ENCODE peak calls at places on chromosomes 2 and 18, in seven cellular contexts. E is HCT116, B is hepatocyte, O is PC-3, A is MM.1S, H is GM23338, C is GM23248. L is an unnamed sample.

GRCh38 chr18:74146756-74147155 is 878 bp downstream of the FBXO15 start:
- DNase-seq in E (no peak), B (no peak), O (no peak), A (no peak), H (no peak), C (peak; percentile 31), L (no peak)

GRCh38 chr2:70939847-70940580 is 4.3 kb downstream of the ATP6V1B1 start:
- DNase-seq in E (no peak), B (no peak), O (no peak), A (no peak), H (no peak), C (no peak), L (peak; percentile 45)

GRCh38 chr18:59612461-59612860 is 84.8 kb downstream of the CCBE1 start:
- DNase-seq in E (no peak), B (no peak), O (no peak), A (no peak), H (peak; percentile 23), C (peak; percentile 70), L (no peak)

GRCh38 chr2:46818819-46819218 is 96.8 kb downstream of the MCFD2 start:
- DNase-seq in E (no peak), B (no peak), O (no peak), A (no peak), H (no peak), C (no peak), L (no peak)

GRCh38 chr2:121151311-121152109 is 133.5 kb downstream of the TFCP2L1 start:
- DNase-seq in E (no peak), B (peak; percentile 44), O (peak; percentile 77), A (no peak), H (no peak), C (no peak), L (no peak)

GRCh38 chr2:223007531-223007930 is 44.5 kb upstream of the KCNE4 start:
- DNase-seq in E (no peak), B (no peak), O (peak; percentile 24), A (no peak), H (no peak), C (peak; percentile 52), L (no peak)

GRCh38 chr2:212364586-212364985 is 174.0 kb downstream of the ERBB4 start:
- DNase-seq in E (no peak), B (no peak), O (no peak), A (no peak), H (peak; percentile 21), C (peak; percentile 1), L (no peak)

GRCh38 chr2:17878222-17879136 is at the start of gene KCNS3:
- DNase-seq in E (no peak), B (peak; percentile 68), O (peak; percentile 52), A (peak; percentile 64), H (peak; percentile 69), C (peak; percentile 78), L (peak; percentile 88)

GRCh38 chr2:21535826-21536225 is 412.1 kb downstream of the TDRD15 start:
- DNase-seq in E (no peak), B (no peak), O (no peak), A (no peak), H (peak; percentile 3), C (no peak), L (no peak)

GRCh38 chr2:87403893-87404175 is 344.1 kb upstream of the PLGLB2 start:
- DNase-seq in E (no peak), B (no peak), O (no peak), A (no peak), H (no peak), C (no peak), L (no peak)

GRCh38 chr2:218311908-218312756 is 19.8 kb upstream of the TMBIM1 start:
- DNase-seq in E (no peak), B (peak; percentile 82), O (peak; percentile 33), A (no peak), H (no peak), C (no peak), L (no peak)

GRCh38 chr2:73938761-73939352 is 12.2 kb downstream of the DGUOK start:
- DNase-seq in E (no peak), B (no peak), O (peak; percentile 51), A (no peak), H (no peak), C (peak; percentile 80), L (no peak)

GRCh38 chr2:163471947-163472346 is 263.9 kb downstream of the FIGN start:
- DNase-seq in E (no peak), B (peak; percentile 12), O (peak; percentile 43), A (no peak), H (peak; percentile 29), C (peak; percentile 36), L (peak; percentile 37)

GRCh38 chr2:135657806-135658582 is 83.7 kb upstream of the UBXN4 start:
- DNase-seq in E (no peak), B (no peak), O (no peak), A (no peak), H (no peak), C (no peak), L (no peak)

GRCh38 chr2:239291505-239292350 is 109.1 kb downstream of the HDAC4 start:
- DNase-seq in E (no peak), B (no peak), O (no peak), A (no peak), H (peak; percentile 94), C (no peak), L (peak; percentile 95)

GRCh38 chr2:44549099-44549471 is 187.3 kb downstream of the CAMKMT start:
- DNase-seq in E (no peak), B (no peak), O (peak; percentile 97), A (no peak), H (no peak), C (peak; percentile 88), L (no peak)

GRCh38 chr2:236166157-236166780 is 1.9 kb downstream of the GBX2 start:
- DNase-seq in E (no peak), B (no peak), O (no peak), A (no peak), H (peak; percentile 60), C (peak; percentile 49), L (peak; percentile 67)

DNA sequence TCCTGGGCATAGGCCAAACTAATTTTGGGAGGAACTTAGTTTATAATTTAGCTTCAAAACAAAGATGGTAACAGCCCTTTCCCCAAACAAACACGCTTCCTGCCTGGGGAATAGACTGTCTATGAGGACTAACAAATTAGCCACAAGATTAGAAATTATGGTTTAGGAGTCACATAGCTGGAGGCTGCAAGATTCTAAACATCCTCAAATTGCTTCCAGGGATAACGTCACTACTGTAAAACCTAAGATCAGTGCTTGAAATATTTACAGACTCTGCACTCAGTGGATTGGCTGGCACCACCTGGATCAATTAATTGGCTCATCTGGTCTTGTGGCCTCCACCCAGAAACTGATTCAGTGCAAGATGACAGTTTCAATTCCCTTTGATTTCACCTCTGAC is 118.0 kb upstream of the TACR1 start:
- DNase-seq in E (no peak), B (no peak), O (no peak), A (no peak), H (no peak), C (no peak), L (no peak)
- H3K27me3 ChIP-seq in E (peaks cover 5% of the 10 kb centered on the region), B (no peaks in the 10 kb centered on the region), O (no peaks in the 10 kb centered on the region), A (no peaks in the 10 kb centered on the region), H (no peaks in the 10 kb centered on the region), C (no peaks in the 10 kb centered on the region), L (no peaks in the 10 kb centered on the region)

GRCh38 chr2:63047534-63048281 is 2.9 kb upstream of the OTX1 start:
- DNase-seq in E (no peak), B (peak; percentile 40), O (no peak), A (no peak), H (peak; percentile 72), C (no peak), L (peak; percentile 76)
- TF ChIP-seq EZH2 in E (no peak), B (peak; percentile 27), O (no peak), A (no peak), H (peak; percentile 5), C (no peak), L (no peak)

GRCh38 chr2:240953426-240954425 is 44.7 kb upstream of the SNED1 start:
- DNase-seq in E (no peak), B (no peak), O (no peak), A (no peak), H (no peak), C (no peak), L (no peak)

GRCh38 chr2:240951045-240951594 is 45.0 kb downstream of the CROCC2 start:
- DNase-seq in E (no peak), B (no peak), O (no peak), A (no peak), H (no peak), C (no peak), L (no peak)

GRCh38 chr2:240954436-240955305 is 43.7 kb upstream of the SNED1 start:
- DNase-seq in E (no peak), B (no peak), O (no peak), A (no peak), H (no peak), C (no peak), L (no peak)

GRCh38 chr2:240949791-240950705 is 43.9 kb downstream of the CROCC2 start:
- DNase-seq in E (no peak), B (no peak), O (no peak), A (no peak), H (no peak), C (no peak), L (no peak)

GRCh38 chr2:240952496-240953246 is 45.7 kb upstream of the SNED1 start:
- DNase-seq in E (no peak), B (no peak), O (no peak), A (no peak), H (no peak), C (no peak), L (no peak)
- TF ChIP-seq EZH2phosphoT487 in E (no peak), B (no peak), O (no peak), A (no peak), H (no peak), C (no peak), L (no peak)

DNA sequence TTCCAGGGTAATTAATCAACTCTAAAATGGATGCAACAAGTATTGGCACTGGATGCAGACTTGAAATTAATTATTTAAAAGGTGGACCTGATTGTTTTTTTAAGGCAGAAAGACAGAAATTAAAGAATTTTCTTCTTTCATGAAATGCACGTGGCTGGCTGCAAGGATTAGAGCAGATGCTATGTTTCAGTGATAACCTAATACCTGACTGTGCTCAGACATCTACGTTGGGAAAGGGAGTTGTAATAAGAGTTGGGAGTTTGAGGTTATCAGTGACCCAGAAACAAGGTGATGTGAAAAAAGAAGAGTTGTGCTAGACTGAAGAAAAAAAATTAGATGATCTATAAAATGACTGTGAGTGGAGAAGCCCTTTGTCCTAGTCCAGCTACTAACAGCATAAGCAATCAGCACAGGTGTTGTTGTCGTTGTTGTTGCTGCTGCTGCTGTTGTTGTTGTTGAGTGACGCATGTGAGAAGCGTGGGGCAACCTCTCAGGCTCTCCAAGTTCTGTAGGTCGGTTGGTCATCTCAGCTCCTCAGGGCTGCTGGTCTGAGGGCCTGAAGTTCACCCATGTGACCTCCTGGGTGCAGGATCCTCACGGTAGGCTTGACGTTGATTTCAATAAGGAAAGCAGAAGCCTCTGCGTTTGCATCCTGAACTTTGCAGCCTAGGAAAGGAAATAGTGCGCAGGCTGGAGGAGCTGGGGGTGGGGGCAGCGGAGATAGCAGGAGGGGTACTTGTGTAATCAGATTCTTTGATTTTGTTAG is 7.6 kb downstream of the POU3F3 start:
- DNase-seq in E (no peak), B (no peak), O (no peak), A (no peak), H (peak; percentile 67), C (no peak), L (peak; percentile 47)
- H3K27me3 ChIP-seq in E (no peaks in the 10 kb centered on the region), B (peaks cover 97% of the 10 kb centered on the region), O (peaks cover 71% of the 10 kb centered on the region), A (no peaks in the 10 kb centered on the region), H (peaks cover 98% of the 10 kb centered on the region), C (peaks cover 21% of the 10 kb centered on the region), L (peaks cover 100% of the 10 kb centered on the region)

L was measured in neural progenitor cell.